ENCODE peak calls at places on chromosomes 16 and 17, in nine cellular contexts. W, S, R, I, P, Y, M, C and L are unnamed samples.
A peak's percentile ranks its signal among the peaks of the same experiment; 100 is the strongest.

GRCh38 chr17:40602445-40603443 is 37.5 kb upstream of the CCR7 start:
- DNase-seq in W (no peak), S (peak; percentile 66), R (no peak), I (no peak), P (no peak), Y (peak; percentile 51), M (no peak), C (no peak), L (no peak)

GRCh38 chr17:7552621-7553051 is 3.8 kb downstream of the TNFSF12 start:
- DNase-seq in W (no peak), S (peak; percentile 45), R (no peak), I (no peak), P (no peak), Y (no peak), M (peak; percentile 57), C (no peak), L (no peak)

GRCh38 chr16:35557731-35558130 is 2098.3 kb downstream of the TP53TG3F start:
- DNase-seq in W (no peak), S (no peak), R (no peak), I (no peak), P (no peak), Y (no peak), M (no peak), C (no peak), L (no peak)

GRCh38 chr16:84354306-84354705 is 14.0 kb upstream of the ATP2C2 start:
- DNase-seq in W (no peak), S (no peak), R (no peak), I (no peak), P (no peak), Y (no peak), M (no peak), C (no peak), L (no peak)

GRCh38 chr17:71084219-71084618 is 914.9 kb downstream of the KCNJ2 start:
- DNase-seq in W (no peak), S (no peak), R (peak; percentile 77), I (no peak), P (peak; percentile 22), Y (peak; percentile 72), M (no peak), C (peak; percentile 63), L (peak; percentile 82)

GRCh38 chr17:10172241-10172741 is 26.1 kb downstream of the GAS7 start:
- DNase-seq in W (no peak), S (peak; percentile 78), R (no peak), I (no peak), P (peak; percentile 37), Y (no peak), M (no peak), C (no peak), L (no peak)

GRCh38 chr17:83189673-83190385 is 110.4 kb downstream of the METRNL start:
- DNase-seq in W (peak; percentile 24), S (peak; percentile 58), R (no peak), I (no peak), P (peak; percentile 90), Y (no peak), M (peak; percentile 72), C (peak; percentile 5), L (peak; percentile 8)

GRCh38 chr16:61146429-61146828 is 889.8 kb downstream of the CDH8 start:
- DNase-seq in W (no peak), S (no peak), R (no peak), I (no peak), P (no peak), Y (no peak), M (no peak), C (no peak), L (no peak)

GRCh38 chr17:33469911-33470310 is 176.8 kb upstream of the ASIC2 start:
- DNase-seq in W (peak; percentile 29), S (no peak), R (no peak), I (no peak), P (peak; percentile 83), Y (no peak), M (no peak), C (no peak), L (peak; percentile 82)

GRCh38 chr17:45429338-45430005 is 3.2 kb downstream of the ARHGAP27 start:
- DNase-seq in W (no peak), S (peak; percentile 80), R (no peak), I (no peak), P (no peak), Y (peak; percentile 60), M (no peak), C (peak; percentile 44), L (no peak)

GRCh38 chr16:57681950-57682728 is 12.5 kb upstream of the DRC7 start:
- DNase-seq in W (no peak), S (peak; percentile 66), R (no peak), I (no peak), P (no peak), Y (no peak), M (no peak), C (no peak), L (no peak)

GRCh38 chr16:55809851-55810250 is 23.0 kb downstream of the CES1 start:
- DNase-seq in W (no peak), S (no peak), R (no peak), I (no peak), P (no peak), Y (no peak), M (no peak), C (no peak), L (no peak)

GRCh38 chr16:27960619-27961295 is 102.8 kb downstream of the GSG1L start:
- DNase-seq in W (no peak), S (no peak), R (no peak), I (no peak), P (no peak), Y (no peak), M (peak; percentile 49), C (no peak), L (no peak)

GRCh38 chr16:88602091-88602490 is 31.9 kb downstream of the ZC3H18 start:
- DNase-seq in W (no peak), S (no peak), R (no peak), I (no peak), P (no peak), Y (no peak), M (no peak), C (no peak), L (no peak)
- H3K27ac ChIP-seq in W (no peak overlapping the region), S (no peak overlapping the region), R (no peak overlapping the region), I (no peak overlapping the region), P (no peak overlapping the region), Y (no peak overlapping the region), M (no peak overlapping the region), C (no peak overlapping the region), L (no peak overlapping the region)

GRCh38 chr17:35350493-35350892 is 22.9 kb downstream of the SLFN11 start:
- DNase-seq in W (no peak), S (no peak), R (no peak), I (no peak), P (no peak), Y (no peak), M (no peak), C (no peak), L (no peak)

GRCh38 chr17:35344262-35344661 is 29.2 kb downstream of the SLFN11 start:
- DNase-seq in W (no peak), S (no peak), R (no peak), I (no peak), P (no peak), Y (no peak), M (no peak), C (no peak), L (no peak)

GRCh38 chr17:35342207-35342744 is 31.1 kb downstream of the SLFN11 start:
- DNase-seq in W (no peak), S (no peak), R (no peak), I (no peak), P (no peak), Y (no peak), M (no peak), C (no peak), L (no peak)

GRCh38 chr17:35345445-35345925 is 27.9 kb downstream of the SLFN11 start:
- DNase-seq in W (no peak), S (no peak), R (no peak), I (no peak), P (no peak), Y (no peak), M (no peak), C (no peak), L (no peak)

DNA sequence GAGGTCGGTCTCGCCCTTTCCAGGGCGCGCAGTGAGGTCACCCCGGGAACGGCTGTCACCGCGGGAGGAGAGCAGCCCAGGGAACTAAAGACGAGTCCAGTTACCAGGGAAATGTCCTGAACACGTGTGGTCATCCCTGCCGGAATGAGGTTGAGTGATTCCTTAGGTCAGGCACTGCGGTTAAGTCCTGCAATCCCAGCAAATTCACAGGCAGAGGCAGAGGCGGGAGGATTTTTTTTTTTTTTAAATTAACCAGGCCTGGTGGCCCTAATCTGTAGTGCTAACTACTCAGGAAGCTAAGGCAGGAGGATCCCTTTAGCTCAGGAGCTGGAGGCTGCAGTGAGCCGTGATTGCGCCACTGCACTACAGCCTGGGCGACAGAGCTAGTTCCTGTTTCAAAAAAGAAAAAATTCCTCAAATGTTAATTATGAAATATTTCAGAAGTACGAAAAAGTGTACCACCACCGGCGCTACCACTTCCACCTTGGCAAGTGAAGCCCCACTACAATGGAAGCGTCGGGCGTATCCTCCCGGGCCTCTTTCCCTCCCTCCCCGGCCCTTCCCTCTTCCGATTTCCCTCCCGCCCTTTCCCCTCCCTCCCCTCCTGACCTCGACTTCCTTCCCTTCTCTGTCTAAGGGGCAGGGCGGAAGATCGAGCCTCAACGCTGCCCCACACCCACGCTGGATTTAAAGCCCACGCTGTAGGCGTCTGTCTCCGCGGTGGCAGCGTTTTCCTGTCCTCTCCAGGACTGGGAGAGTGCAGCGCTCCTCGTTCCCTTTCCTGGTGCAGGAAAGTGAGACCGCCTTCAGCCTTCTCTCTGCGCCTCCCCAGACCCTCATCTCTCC is 27.3 kb downstream of the SLFN11 start:
- DNase-seq in W (peak; percentile 51), S (peak; percentile 89), R (no peak), I (peak; percentile 12), P (peak; percentile 53), Y (peak; percentile 4), M (peak; percentile 74), C (peak; percentile 40), L (no peak)
- H3K27ac ChIP-seq in W (peak overlapping the region; percentile 58), S (peak overlapping the region; percentile 86), R (no peak overlapping the region), I (peak overlapping the region; percentile 70), P (peak overlapping the region; percentile 12), Y (no peak overlapping the region), M (peak overlapping the region; percentile 42), C (no peak overlapping the region), L (no peak overlapping the region)

DNA sequence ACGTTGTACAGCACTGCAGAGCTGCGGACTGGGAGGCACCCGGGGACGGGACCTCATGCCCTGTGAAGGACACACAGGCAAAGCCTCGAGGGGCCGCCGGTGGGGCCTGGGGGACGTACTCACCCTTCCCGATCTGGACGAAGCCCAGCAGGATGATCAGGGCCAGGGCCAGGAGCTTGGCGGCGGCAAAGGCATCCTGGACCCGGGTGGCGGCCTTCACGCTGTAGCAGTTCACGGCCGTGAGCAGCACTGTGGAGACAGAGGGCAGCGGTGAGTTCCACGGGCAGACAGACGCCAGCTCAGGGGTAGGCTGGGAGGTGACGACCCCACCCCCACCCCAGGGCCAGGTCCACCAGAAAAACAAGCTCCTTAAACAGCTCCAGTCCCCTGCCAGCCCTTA is 17.7 kb downstream of the SLC7A5 start:
- DNase-seq in W (no peak), S (no peak), R (no peak), I (no peak), P (no peak), Y (peak; percentile 51), M (no peak), C (no peak), L (peak; percentile 34)
- H3K27ac ChIP-seq in W (no peak overlapping the region), S (no peak overlapping the region), R (peak overlapping the region; percentile 9), I (no peak overlapping the region), P (no peak overlapping the region), Y (no peak overlapping the region), M (no peak overlapping the region), C (no peak overlapping the region), L (peak overlapping the region; percentile 94)

DNA sequence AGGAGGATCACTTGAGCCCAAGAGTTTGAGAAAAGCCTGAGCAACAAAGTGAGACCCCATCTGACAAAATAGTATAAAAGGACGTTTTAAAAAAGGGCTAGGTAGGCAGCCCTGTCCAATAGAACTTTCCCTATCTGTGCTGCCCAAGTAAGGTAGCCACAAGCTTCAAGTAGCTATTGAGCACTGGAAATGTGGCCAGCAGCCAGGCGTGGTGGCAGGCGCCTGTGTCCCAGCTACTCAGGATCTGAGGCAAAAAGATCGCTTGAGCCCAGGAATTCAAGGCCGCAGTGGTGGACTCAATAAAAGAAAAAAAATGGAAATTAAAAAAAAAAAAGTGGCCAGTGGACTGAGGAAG is 1.5 kb upstream of the NQO1 start:
- DNase-seq in W (no peak), S (peak; percentile 53), R (peak; percentile 29), I (no peak), P (no peak), Y (no peak), M (no peak), C (no peak), L (no peak)
- H3K27ac ChIP-seq in W (no peak overlapping the region), S (no peak overlapping the region), R (peak overlapping the region; percentile 100), I (peak overlapping the region; percentile 67), P (peak overlapping the region; percentile 95), Y (no peak overlapping the region), M (peak overlapping the region; percentile 79), C (no peak overlapping the region), L (no peak overlapping the region)